ENCODE peak calls at places on chromosomes 12 and 14, in eight cellular contexts. R is GM04503; O is pons; T is substantia nigra; M is stimulated activated CD4-positive, alpha-beta T cell treated with anti-CD3 and anti-CD28 coated beads, Interleukin-1b, Interleukin-23, amount 100 ng/mL, for 24 hours; G is NCI-H82; A is endodermal cell; L is Caco-2. N is an unnamed sample.

GRCh38 chr12:26106347-26106746 is 18.5 kb downstream of the BHLHE41 start:
- DNase-seq in M (no peak), R (no peak), L (no peak), G (no peak), A (peak), T (no peak), O (no peak), N (no peak)

GRCh38 chr12:2363836-2364565 is 311.2 kb downstream of the CACNA1C start:
- DNase-seq in A (peak), O (no peak), R (no peak), G (no peak), M (no peak), T (no peak), L (no peak), N (no peak)

GRCh38 chr14:100370003-100370402 is 46.9 kb downstream of the SLC25A47 start:
- DNase-seq in R (no peak), T (no peak), A (no peak), M (no peak), G (no peak), L (no peak), O (no peak), N (no peak)

GRCh38 chr12:47777741-47778558 is 4.9 kb downstream of the SLC48A1 start:
- DNase-seq in M (no peak), T (peak), R (no peak), L (no peak), A (no peak), G (no peak), O (peak), N (no peak)

GRCh38 chr12:89568484-89568883 is 42.6 kb upstream of the POC1B start:
- DNase-seq in O (no peak), M (no peak), T (no peak), L (no peak), G (no peak), A (no peak), R (no peak), N (no peak)

GRCh38 chr12:112590281-112590680 is 171.5 kb downstream of the PTPN11 start:
- DNase-seq in L (no peak), G (no peak), R (no peak), M (no peak), O (no peak), A (peak), T (no peak), N (no peak)

GRCh38 chr14:88325883-88326282 is 2.8 kb upstream of the KCNK10 start:
- DNase-seq in G (no peak), L (no peak), M (no peak), T (no peak), O (no peak), A (no peak), R (no peak), N (no peak)

GRCh38 chr12:27305673-27306504 is 26.7 kb upstream of the BMAL2 start:
- DNase-seq in O (peak), M (no peak), L (no peak), T (no peak), G (peak), R (no peak), A (no peak), N (peak)

GRCh38 chr14:54796961-54797360 is 105.7 kb downstream of the GCH1 start:
- DNase-seq in R (peak), O (no peak), A (no peak), T (no peak), M (no peak), L (no peak), G (no peak), N (no peak)

GRCh38 chr14:54398028-54398368 is 1.2 kb downstream of the CDKN3 start:
- DNase-seq in G (peak), L (no peak), O (no peak), A (no peak), R (no peak), M (no peak), T (no peak), N (no peak)

GRCh38 chr14:80213602-80214001 is 2.3 kb upstream of the DIO2 start:
- DNase-seq in L (peak), T (no peak), R (peak), M (no peak), O (peak), G (peak), A (peak), N (peak)

GRCh38 chr14:56324831-56325230 is 206.6 kb downstream of the PELI2 start:
- DNase-seq in A (no peak), R (peak), O (no peak), T (no peak), L (no peak), G (peak), M (no peak), N (peak)

GRCh38 chr12:45907955-45908354 is 82.4 kb downstream of the SCAF11 start:
- DNase-seq in R (no peak), T (no peak), G (no peak), O (no peak), L (no peak), M (no peak), A (no peak), N (no peak)

GRCh38 chr14:79659995-79660975 is 551.0 kb downstream of the DIO2 start:
- DNase-seq in G (peak), M (no peak), L (no peak), T (no peak), R (no peak), A (peak), O (no peak), N (no peak)

GRCh38 chr14:74599201-74599809 is 12.7 kb downstream of the LTBP2 start:
- DNase-seq in T (no peak), L (no peak), A (no peak), M (no peak), G (peak), R (no peak), O (no peak), N (no peak)

GRCh38 chr12:64016521-64016920 is 172.0 kb downstream of the SRGAP1 start:
- DNase-seq in L (no peak), T (no peak), M (no peak), O (no peak), G (no peak), R (no peak), A (no peak), N (no peak)

GRCh38 chr12:105235299-105235746 is 651 bp downstream of the APPL2 start:
- DNase-seq in L (no peak), R (no peak), M (no peak), A (peak), O (peak), T (no peak), G (peak), N (no peak)

GRCh38 chr14:37048666-37049071 is 123.7 kb downstream of the SLC25A21 start:
- DNase-seq in G (no peak), L (no peak), O (no peak), A (no peak), T (no peak), R (no peak), M (no peak), N (no peak)

GRCh38 chr12:106304001-106304421 is 1.5 kb downstream of the TCP11L2 start:
- DNase-seq in M (no peak), G (peak), L (no peak), A (peak), T (peak), R (no peak), O (peak), N (no peak)

GRCh38 chr12:21852251-21852650 is 77.7 kb upstream of the KCNJ8 start:
- DNase-seq in A (no peak), M (no peak), R (peak), L (no peak), G (no peak), O (no peak), T (no peak), N (peak)

GRCh38 chr12:8594072-8594471 is 18.6 kb downstream of the AICDA start:
- DNase-seq in M (no peak), T (no peak), O (no peak), R (no peak), A (peak), L (no peak), G (no peak), N (no peak)

GRCh38 chr12:66035289-66035961 is 95.1 kb downstream of the LLPH start:
- DNase-seq in M (no peak), G (peak), A (no peak), L (no peak), T (no peak), O (no peak), R (no peak), N (no peak)

N was measured in AG09319.